ENCODE peak calls at places on chromosome 1, in nine cellular contexts. One of them, this sample, is unnamed.

GRCh38 chr1:7425771-7426170 is 345.3 kb upstream of the VAMP3 start:
- DNase-seq in stimulated activated CD4-positive, alpha-beta T cell treated with anti-CD3 and anti-CD28 coated beads, Interleukin-4, amount 100 ng/mL, for 1 hour: no peak
- DNase-seq in HFFc6: no peak
- DNase-seq in H9: no peak
- DNase-seq in heart left ventricle: peak; percentile 28
- DNase-seq in OCI-M1: no peak
- DNase-seq in T-helper 9 cell: no peak
- DNase-seq in activated B cell treated with CpG ODN at 0.5 μM for 24 hours: no peak
- DNase-seq in HFF-Myc: no peak
- DNase-seq in this sample: no peak

GRCh38 chr1:206691604-206692003 is 6.9 kb downstream of the MAPKAPK2 start:
- DNase-seq in stimulated activated CD4-positive, alpha-beta T cell treated with anti-CD3 and anti-CD28 coated beads, Interleukin-4, amount 100 ng/mL, for 1 hour: no peak
- DNase-seq in HFFc6: peak; percentile 10
- DNase-seq in H9: no peak
- DNase-seq in heart left ventricle: no peak
- DNase-seq in OCI-M1: no peak
- DNase-seq in T-helper 9 cell: no peak
- DNase-seq in activated B cell treated with CpG ODN at 0.5 μM for 24 hours: no peak
- DNase-seq in HFF-Myc: no peak
- DNase-seq in this sample: no peak

GRCh38 chr1:177131723-177132122 is 32.8 kb downstream of the ASTN1 start:
- DNase-seq in stimulated activated CD4-positive, alpha-beta T cell treated with anti-CD3 and anti-CD28 coated beads, Interleukin-4, amount 100 ng/mL, for 1 hour: no peak
- DNase-seq in HFFc6: no peak
- DNase-seq in H9: no peak
- DNase-seq in heart left ventricle: no peak
- DNase-seq in OCI-M1: no peak
- DNase-seq in T-helper 9 cell: no peak
- DNase-seq in activated B cell treated with CpG ODN at 0.5 μM for 24 hours: no peak
- DNase-seq in HFF-Myc: no peak
- DNase-seq in this sample: no peak

GRCh38 chr1:77316006-77316405 is 34.2 kb downstream of the AK5 start:
- DNase-seq in stimulated activated CD4-positive, alpha-beta T cell treated with anti-CD3 and anti-CD28 coated beads, Interleukin-4, amount 100 ng/mL, for 1 hour: no peak
- DNase-seq in HFFc6: peak; percentile 52
- DNase-seq in H9: no peak
- DNase-seq in heart left ventricle: no peak
- DNase-seq in OCI-M1: no peak
- DNase-seq in T-helper 9 cell: no peak
- DNase-seq in activated B cell treated with CpG ODN at 0.5 μM for 24 hours: no peak
- DNase-seq in HFF-Myc: no peak
- DNase-seq in this sample: peak; percentile 31

GRCh38 chr1:119341372-119341947 is 27.1 kb upstream of the HAO2 start:
- DNase-seq in stimulated activated CD4-positive, alpha-beta T cell treated with anti-CD3 and anti-CD28 coated beads, Interleukin-4, amount 100 ng/mL, for 1 hour: no peak
- DNase-seq in HFFc6: no peak
- DNase-seq in H9: no peak
- DNase-seq in heart left ventricle: no peak
- DNase-seq in OCI-M1: no peak
- DNase-seq in T-helper 9 cell: no peak
- DNase-seq in activated B cell treated with CpG ODN at 0.5 μM for 24 hours: no peak
- DNase-seq in HFF-Myc: no peak
- DNase-seq in this sample: no peak

GRCh38 chr1:244197851-244198375 is 146.8 kb downstream of the ZBTB18 start:
- DNase-seq in stimulated activated CD4-positive, alpha-beta T cell treated with anti-CD3 and anti-CD28 coated beads, Interleukin-4, amount 100 ng/mL, for 1 hour: no peak
- DNase-seq in HFFc6: no peak
- DNase-seq in H9: no peak
- DNase-seq in heart left ventricle: no peak
- DNase-seq in OCI-M1: no peak
- DNase-seq in T-helper 9 cell: no peak
- DNase-seq in activated B cell treated with CpG ODN at 0.5 μM for 24 hours: no peak
- DNase-seq in HFF-Myc: no peak
- DNase-seq in this sample: no peak

GRCh38 chr1:220631238-220631842 is 58.8 kb upstream of the C1orf115 start:
- DNase-seq in stimulated activated CD4-positive, alpha-beta T cell treated with anti-CD3 and anti-CD28 coated beads, Interleukin-4, amount 100 ng/mL, for 1 hour: no peak
- DNase-seq in HFFc6: no peak
- DNase-seq in H9: no peak
- DNase-seq in heart left ventricle: no peak
- DNase-seq in OCI-M1: peak; percentile 25
- DNase-seq in T-helper 9 cell: no peak
- DNase-seq in activated B cell treated with CpG ODN at 0.5 μM for 24 hours: no peak
- DNase-seq in HFF-Myc: no peak
- DNase-seq in this sample: no peak

GRCh38 chr1:195663549-195664280 is 944.5 kb downstream of the KCNT2 start:
- DNase-seq in stimulated activated CD4-positive, alpha-beta T cell treated with anti-CD3 and anti-CD28 coated beads, Interleukin-4, amount 100 ng/mL, for 1 hour: no peak
- DNase-seq in HFFc6: peak; percentile 87
- DNase-seq in H9: no peak
- DNase-seq in heart left ventricle: no peak
- DNase-seq in OCI-M1: peak; percentile 52
- DNase-seq in T-helper 9 cell: no peak
- DNase-seq in activated B cell treated with CpG ODN at 0.5 μM for 24 hours: no peak
- DNase-seq in HFF-Myc: peak; percentile 71
- DNase-seq in this sample: peak; percentile 53

GRCh38 chr1:19033926-19034680 is 77.6 kb upstream of the IFFO2 start:
- DNase-seq in stimulated activated CD4-positive, alpha-beta T cell treated with anti-CD3 and anti-CD28 coated beads, Interleukin-4, amount 100 ng/mL, for 1 hour: no peak
- DNase-seq in HFFc6: peak; percentile 19
- DNase-seq in H9: no peak
- DNase-seq in heart left ventricle: no peak
- DNase-seq in OCI-M1: no peak
- DNase-seq in T-helper 9 cell: no peak
- DNase-seq in activated B cell treated with CpG ODN at 0.5 μM for 24 hours: no peak
- DNase-seq in HFF-Myc: no peak
- DNase-seq in this sample: peak; percentile 73

GRCh38 chr1:197066719-197067456 is at the start of gene F13B:
- DNase-seq in stimulated activated CD4-positive, alpha-beta T cell treated with anti-CD3 and anti-CD28 coated beads, Interleukin-4, amount 100 ng/mL, for 1 hour: no peak
- DNase-seq in HFFc6: no peak
- DNase-seq in H9: no peak
- DNase-seq in heart left ventricle: no peak
- DNase-seq in OCI-M1: peak; percentile 67
- DNase-seq in T-helper 9 cell: no peak
- DNase-seq in activated B cell treated with CpG ODN at 0.5 μM for 24 hours: no peak
- DNase-seq in HFF-Myc: no peak
- DNase-seq in this sample: no peak

GRCh38 chr1:36534711-36535412 is 52.1 kb upstream of the CSF3R start:
- DNase-seq in stimulated activated CD4-positive, alpha-beta T cell treated with anti-CD3 and anti-CD28 coated beads, Interleukin-4, amount 100 ng/mL, for 1 hour: no peak
- DNase-seq in HFFc6: no peak
- DNase-seq in H9: peak; percentile 14
- DNase-seq in heart left ventricle: no peak
- DNase-seq in OCI-M1: no peak
- DNase-seq in T-helper 9 cell: no peak
- DNase-seq in activated B cell treated with CpG ODN at 0.5 μM for 24 hours: no peak
- DNase-seq in HFF-Myc: no peak
- DNase-seq in this sample: no peak

GRCh38 chr1:234933475-234933874 is 195.2 kb downstream of the TOMM20 start:
- DNase-seq in stimulated activated CD4-positive, alpha-beta T cell treated with anti-CD3 and anti-CD28 coated beads, Interleukin-4, amount 100 ng/mL, for 1 hour: no peak
- DNase-seq in HFFc6: peak; percentile 60
- DNase-seq in H9: no peak
- DNase-seq in heart left ventricle: peak; percentile 78
- DNase-seq in OCI-M1: peak; percentile 50
- DNase-seq in T-helper 9 cell: no peak
- DNase-seq in activated B cell treated with CpG ODN at 0.5 μM for 24 hours: no peak
- DNase-seq in HFF-Myc: peak; percentile 32
- DNase-seq in this sample: peak; percentile 52

GRCh38 chr1:234715252-234715945 is 105.4 kb upstream of the IRF2BP2 start:
- DNase-seq in stimulated activated CD4-positive, alpha-beta T cell treated with anti-CD3 and anti-CD28 coated beads, Interleukin-4, amount 100 ng/mL, for 1 hour: no peak
- DNase-seq in HFFc6: no peak
- DNase-seq in H9: peak; percentile 13
- DNase-seq in heart left ventricle: no peak
- DNase-seq in OCI-M1: no peak
- DNase-seq in T-helper 9 cell: no peak
- DNase-seq in activated B cell treated with CpG ODN at 0.5 μM for 24 hours: no peak
- DNase-seq in HFF-Myc: no peak
- DNase-seq in this sample: no peak

GRCh38 chr1:29551123-29551522 is 314.8 kb downstream of the PTPRU start:
- DNase-seq in stimulated activated CD4-positive, alpha-beta T cell treated with anti-CD3 and anti-CD28 coated beads, Interleukin-4, amount 100 ng/mL, for 1 hour: no peak
- DNase-seq in HFFc6: no peak
- DNase-seq in H9: no peak
- DNase-seq in heart left ventricle: peak; percentile 22
- DNase-seq in OCI-M1: no peak
- DNase-seq in T-helper 9 cell: no peak
- DNase-seq in activated B cell treated with CpG ODN at 0.5 μM for 24 hours: no peak
- DNase-seq in HFF-Myc: no peak
- DNase-seq in this sample: no peak

This sample was measured in AG08396.